ENCODE peak calls at places on chromosome 5, in five cellular contexts. J, I, M, S and K are unnamed samples.

GRCh38 chr5:78534148-78535009 is 114.2 kb downstream of the LHFPL2 start:
- DNase-seq in J (peak), I (no peak), M (peak), S (no peak), K (peak)

GRCh38 chr5:78677777-78678668 is 29.5 kb upstream of the LHFPL2 start:
- DNase-seq in J (peak), I (peak), M (peak), S (peak), K (peak)

GRCh38 chr5:6365977-6366590 is 12.3 kb downstream of the MED10 start:
- DNase-seq in J (no peak), I (no peak), M (no peak), S (no peak), K (no peak)

GRCh38 chr5:93583799-93584530 is 943 bp downstream of the NR2F1 start:
- DNase-seq in J (peak), I (no peak), M (no peak), S (no peak), K (no peak)

GRCh38 chr5:34652916-34653315 is 3.2 kb upstream of the RAI14 start:
- DNase-seq in J (peak), I (no peak), M (no peak), S (no peak), K (peak)

GRCh38 chr5:22968386-22968785 is 115.2 kb upstream of the CDH12 start:
- DNase-seq in J (no peak), I (no peak), M (no peak), S (no peak), K (no peak)

GRCh38 chr5:14250094-14250777 is 107.1 kb downstream of the TRIO start:
- DNase-seq in J (peak), I (peak), M (peak), S (peak), K (peak)

GRCh38 chr5:170534177-170534576 is 30.4 kb downstream of the KCNIP1 start:
- DNase-seq in J (no peak), I (no peak), M (no peak), S (peak), K (no peak)

GRCh38 chr5:66891184-66891925 is 295.2 kb downstream of the MAST4 start:
- DNase-seq in J (peak), I (peak), M (peak), S (peak), K (no peak)

GRCh38 chr5:56918054-56918453 is 8.7 kb downstream of the SETD9 start:
- DNase-seq in J (no peak), I (no peak), M (no peak), S (no peak), K (no peak)

GRCh38 chr5:67350185-67350584 is 153.6 kb upstream of the CD180 start:
- DNase-seq in J (no peak), I (no peak), M (no peak), S (no peak), K (no peak)

GRCh38 chr5:177494356-177495195 is 2.8 kb downstream of the PDLIM7 start:
- DNase-seq in J (peak), I (peak), M (peak), S (peak), K (peak)

GRCh38 chr5:2134543-2135299 is 252.0 kb upstream of the IRX4 start:
- DNase-seq in J (peak), I (no peak), M (no peak), S (no peak), K (peak)

GRCh38 chr5:151870820-151871219 is 53.8 kb downstream of the GLRA1 start:
- DNase-seq in J (peak), I (peak), M (no peak), S (peak), K (peak)

GRCh38 chr5:98750693-98751092 is 22.8 kb upstream of the RGMB start:
- DNase-seq in J (peak), I (no peak), M (no peak), S (peak), K (no peak)
- TF ChIP-seq CTCF in J (peak), I (no peak), M (no peak), S (peak), K (peak)

GRCh38 chr5:136453199-136453598 is 87.9 kb upstream of the TRPC7 start:
- DNase-seq in J (no peak), I (no peak), M (no peak), S (no peak), K (no peak)
- TF ChIP-seq CTCF in J (no peak), I (no peak), M (no peak), S (no peak), K (no peak)

GRCh38 chr5:172691886-172692285 is 50.8 kb downstream of the NEURL1B start:
- DNase-seq in J (no peak), I (no peak), M (no peak), S (no peak), K (no peak)

GRCh38 chr5:172694061-172694460 is 53.0 kb downstream of the NEURL1B start:
- DNase-seq in J (no peak), I (no peak), M (no peak), S (no peak), K (no peak)

GRCh38 chr5:172692451-172692850 is 51.4 kb downstream of the NEURL1B start:
- DNase-seq in J (no peak), I (no peak), M (no peak), S (no peak), K (no peak)

GRCh38 chr5:172694541-172694940 is 53.5 kb downstream of the NEURL1B start:
- DNase-seq in J (no peak), I (no peak), M (no peak), S (no peak), K (no peak)

GRCh38 chr5:172692981-172693380 is 51.9 kb downstream of the NEURL1B start:
- DNase-seq in J (no peak), I (no peak), M (peak), S (no peak), K (no peak)
- TF ChIP-seq CTCF in J (no peak), I (no peak), M (no peak), S (no peak), K (no peak)

GRCh38 chr5:143397302-143398052 is 6.0 kb downstream of the NR3C1 start:
- DNase-seq in J (peak), I (no peak), M (no peak), S (peak), K (peak)

GRCh38 chr5:143398053-143398355 is 5.5 kb downstream of the NR3C1 start:
- DNase-seq in J (peak), I (no peak), M (no peak), S (no peak), K (peak)

GRCh38 chr5:143395638-143396352 is 7.7 kb downstream of the NR3C1 start:
- DNase-seq in J (peak), I (no peak), M (no peak), S (peak), K (peak)

GRCh38 chr5:143398451-143399237 is 4.8 kb downstream of the NR3C1 start:
- DNase-seq in J (peak), I (no peak), M (no peak), S (peak), K (peak)

GRCh38 chr5:143396353-143396940 is 7.0 kb downstream of the NR3C1 start:
- DNase-seq in J (no peak), I (no peak), M (no peak), S (peak), K (peak)
- TF ChIP-seq CTCF in J (no peak), I (no peak), M (no peak), S (no peak), K (no peak)

DNA sequence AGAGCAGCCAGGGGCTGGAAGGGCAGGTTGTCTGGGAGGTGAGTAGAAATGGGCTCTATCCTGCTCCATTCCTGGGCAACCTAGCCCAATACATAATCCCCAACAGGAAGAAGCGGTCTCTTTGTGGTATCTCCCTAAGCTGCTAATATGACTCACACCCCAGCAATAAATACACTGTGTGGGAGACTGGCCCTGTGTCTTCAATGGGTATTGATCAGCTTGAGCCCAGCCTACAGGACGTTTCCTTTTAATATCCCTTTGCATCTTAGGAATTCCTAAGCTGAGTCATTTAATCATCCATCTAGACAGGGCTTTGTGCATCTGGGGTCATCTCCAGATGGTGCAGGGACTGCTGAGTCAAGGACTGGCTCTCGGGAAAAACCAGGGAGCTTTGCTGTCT is 207.0 kb upstream of the PANK3 start:
- DNase-seq in J (no peak), I (peak), M (no peak), S (no peak), K (no peak)
- TF ChIP-seq CTCF in J (no peak), I (no peak), M (no peak), S (no peak), K (no peak)

GRCh38 chr5:61767231-61768080 is 435.4 kb downstream of the ZSWIM6 start:
- DNase-seq in J (no peak), I (no peak), M (no peak), S (no peak), K (no peak)

GRCh38 chr5:61771062-61771461 is 439.0 kb downstream of the ZSWIM6 start:
- DNase-seq in J (no peak), I (no peak), M (no peak), S (no peak), K (no peak)

GRCh38 chr5:61765471-61765870 is 433.4 kb downstream of the ZSWIM6 start:
- DNase-seq in J (no peak), I (no peak), M (no peak), S (no peak), K (no peak)

GRCh38 chr5:61766141-61766540 is 434.1 kb downstream of the ZSWIM6 start:
- DNase-seq in J (no peak), I (no peak), M (no peak), S (no peak), K (no peak)

DNA sequence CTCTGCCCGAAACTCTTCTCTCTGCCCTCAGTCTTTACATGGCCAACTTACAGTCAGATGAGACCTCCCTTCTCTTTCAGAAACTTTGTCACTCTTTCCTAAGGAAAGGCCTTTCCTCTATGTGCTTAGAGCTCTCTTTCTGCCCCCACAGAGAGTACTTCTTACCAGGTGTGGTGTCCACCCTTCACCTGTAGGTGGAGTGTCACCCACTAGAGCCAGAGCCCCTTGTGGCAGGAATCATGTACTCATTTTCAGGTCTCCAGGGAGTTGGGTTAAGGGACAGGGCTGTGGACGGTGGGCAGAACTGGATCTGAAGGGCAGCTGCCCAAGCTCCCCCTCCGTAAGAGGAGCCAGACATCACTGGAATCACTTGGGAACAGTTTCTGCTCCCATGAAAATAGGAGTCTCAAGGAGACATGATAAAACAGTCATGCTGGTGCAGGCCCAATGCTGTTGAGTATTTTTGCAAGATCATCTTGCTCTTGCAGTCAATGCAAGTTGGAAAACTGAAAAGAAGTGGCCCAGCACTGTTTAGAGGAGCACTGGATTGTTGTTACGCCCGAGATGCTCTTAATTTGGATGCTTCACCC is 436.7 kb downstream of the ZSWIM6 start:
- DNase-seq in J (peak), I (no peak), M (no peak), S (peak), K (peak)
- TF ChIP-seq CTCF in J (peak), I (peak), M (no peak), S (peak), K (peak)

GRCh38 chr5:159458217-159458711 is 128.0 kb upstream of the IL12B start:
- DNase-seq in J (no peak), I (no peak), M (no peak), S (no peak), K (no peak)
- TF ChIP-seq CTCF in J (no peak), I (no peak), M (no peak), S (no peak), K (no peak)

GRCh38 chr5:102974177-102974576 is 145.8 kb downstream of the GIN1 start:
- DNase-seq in J (no peak), I (no peak), M (no peak), S (no peak), K (no peak)
- TF ChIP-seq CTCF in J (no peak), I (no peak), M (no peak), S (no peak), K (no peak)

DNA sequence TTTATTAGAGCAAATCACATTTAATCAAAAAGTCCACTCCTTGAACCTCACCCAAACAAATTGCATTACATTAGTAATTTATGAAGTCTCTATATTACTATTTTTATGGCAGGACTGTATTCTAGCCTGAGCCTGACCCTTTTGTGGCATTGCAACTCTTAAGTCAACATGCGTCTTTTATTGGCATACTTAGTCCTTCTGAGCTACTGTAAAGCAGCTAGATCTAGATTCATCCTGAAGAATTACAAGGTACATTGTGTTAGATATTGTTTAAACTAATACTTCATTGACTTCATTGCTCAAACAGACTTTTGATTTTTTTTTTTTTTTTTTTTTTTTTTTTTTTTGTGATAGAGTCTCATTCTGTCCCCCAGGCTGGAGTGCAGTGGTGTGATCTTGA is 1842.5 kb upstream of the CDH9 start:
- DNase-seq in J (no peak), I (no peak), M (no peak), S (no peak), K (no peak)
- TF ChIP-seq CTCF in J (no peak), I (no peak), M (no peak), S (no peak), K (no peak)

GRCh38 chr5:41636605-41637004 is 126.2 kb upstream of the PLCXD3 start:
- DNase-seq in J (peak), I (no peak), M (no peak), S (peak), K (peak)
- TF ChIP-seq CTCF in J (peak), I (peak), M (no peak), S (peak), K (peak)